ENCODE peak calls at places on chromosomes 6 and 20, in seven cellular contexts. One of them, this sample, is unnamed.

GRCh38 chr6:47741807-47742206 is 40.0 kb upstream of the OPN5 start:
- DNase-seq in choroid plexus epithelial cell: peak; percentile 29
- DNase-seq in ascending aorta: no peak
- DNase-seq in heart right ventricle: peak; percentile 37
- DNase-seq in GM12878: no peak
- DNase-seq in sigmoid colon: no peak
- DNase-seq in A673: peak; percentile 21
- DNase-seq in this sample: peak; percentile 40

GRCh38 chr6:165704001-165704748 is 41.1 kb upstream of the PDE10A start:
- DNase-seq in sigmoid colon: no peak
- DNase-seq in GM12878: no peak
- DNase-seq in heart right ventricle: no peak
- DNase-seq in choroid plexus epithelial cell: peak; percentile 65
- DNase-seq in A673: no peak
- DNase-seq in ascending aorta: no peak
- DNase-seq in this sample: no peak

GRCh38 chr6:33882154-33882553 is 78.4 kb upstream of the MLN start:
- DNase-seq in ascending aorta: no peak
- DNase-seq in heart right ventricle: peak; percentile 38
- DNase-seq in sigmoid colon: peak; percentile 86
- DNase-seq in A673: no peak
- DNase-seq in choroid plexus epithelial cell: peak; percentile 12
- DNase-seq in GM12878: no peak
- DNase-seq in this sample: no peak

GRCh38 chr6:145895802-145896201 is 68.4 kb downstream of the SHPRH start:
- DNase-seq in choroid plexus epithelial cell: peak; percentile 56
- DNase-seq in sigmoid colon: no peak
- DNase-seq in GM12878: no peak
- DNase-seq in ascending aorta: no peak
- DNase-seq in heart right ventricle: no peak
- DNase-seq in A673: peak; percentile 14
- DNase-seq in this sample: no peak

GRCh38 chr6:1984346-1984994 is 260.9 kb downstream of the GMDS start:
- DNase-seq in sigmoid colon: no peak
- DNase-seq in heart right ventricle: no peak
- DNase-seq in A673: no peak
- DNase-seq in choroid plexus epithelial cell: no peak
- DNase-seq in ascending aorta: no peak
- DNase-seq in GM12878: no peak
- DNase-seq in this sample: no peak

GRCh38 chr6:137870286-137870685 is 3.2 kb downstream of the TNFAIP3 start:
- DNase-seq in A673: no peak
- DNase-seq in sigmoid colon: no peak
- DNase-seq in choroid plexus epithelial cell: no peak
- DNase-seq in GM12878: no peak
- DNase-seq in ascending aorta: no peak
- DNase-seq in heart right ventricle: no peak
- DNase-seq in this sample: no peak

GRCh38 chr6:168961257-168961656 is 292.4 kb downstream of the THBS2 start:
- DNase-seq in ascending aorta: no peak
- DNase-seq in A673: no peak
- DNase-seq in sigmoid colon: no peak
- DNase-seq in heart right ventricle: no peak
- DNase-seq in choroid plexus epithelial cell: no peak
- DNase-seq in GM12878: no peak
- DNase-seq in this sample: no peak

GRCh38 chr6:152099816-152100618 is 292.5 kb downstream of the ESR1 start:
- DNase-seq in sigmoid colon: no peak
- DNase-seq in A673: peak; percentile 16
- DNase-seq in heart right ventricle: peak; percentile 40
- DNase-seq in GM12878: no peak
- DNase-seq in choroid plexus epithelial cell: no peak
- DNase-seq in ascending aorta: peak; percentile 73
- DNase-seq in this sample: no peak

GRCh38 chr6:72876256-72876655 is 254.4 kb downstream of the KCNQ5 start:
- DNase-seq in heart right ventricle: no peak
- DNase-seq in sigmoid colon: no peak
- DNase-seq in ascending aorta: no peak
- DNase-seq in GM12878: no peak
- DNase-seq in A673: no peak
- DNase-seq in choroid plexus epithelial cell: no peak
- DNase-seq in this sample: no peak

GRCh38 chr6:2850480-2851150 is 9.0 kb upstream of the SERPINB1 start:
- DNase-seq in A673: peak; percentile 26
- DNase-seq in GM12878: no peak
- DNase-seq in ascending aorta: peak; percentile 68
- DNase-seq in heart right ventricle: no peak
- DNase-seq in sigmoid colon: no peak
- DNase-seq in choroid plexus epithelial cell: peak; percentile 74
- DNase-seq in this sample: no peak

GRCh38 chr6:25010917-25011625 is 75.3 kb upstream of the RIPOR2 start:
- DNase-seq in A673: no peak
- DNase-seq in GM12878: no peak
- DNase-seq in choroid plexus epithelial cell: peak; percentile 75
- DNase-seq in sigmoid colon: no peak
- DNase-seq in heart right ventricle: no peak
- DNase-seq in ascending aorta: no peak
- DNase-seq in this sample: no peak

GRCh38 chr6:55046869-55047422 is 127.4 kb upstream of the HCRTR2 start:
- DNase-seq in heart right ventricle: peak; percentile 18
- DNase-seq in sigmoid colon: no peak
- DNase-seq in GM12878: no peak
- DNase-seq in ascending aorta: no peak
- DNase-seq in choroid plexus epithelial cell: peak; percentile 18
- DNase-seq in A673: peak; percentile 45
- DNase-seq in this sample: no peak

GRCh38 chr6:139256087-139256486 is 35.7 kb downstream of the TXLNB start:
- DNase-seq in choroid plexus epithelial cell: peak; percentile 82
- DNase-seq in heart right ventricle: peak; percentile 50
- DNase-seq in GM12878: no peak
- DNase-seq in ascending aorta: peak; percentile 79
- DNase-seq in sigmoid colon: no peak
- DNase-seq in A673: no peak
- DNase-seq in this sample: no peak

GRCh38 chr6:84224251-84224650 is 3.2 kb downstream of the CEP162 start:
- DNase-seq in ascending aorta: no peak
- DNase-seq in A673: no peak
- DNase-seq in sigmoid colon: no peak
- DNase-seq in heart right ventricle: no peak
- DNase-seq in GM12878: no peak
- DNase-seq in choroid plexus epithelial cell: no peak
- DNase-seq in this sample: no peak

GRCh38 chr6:26327450-26328264 is 37.3 kb upstream of the BTN3A2 start:
- DNase-seq in sigmoid colon: no peak
- DNase-seq in choroid plexus epithelial cell: peak; percentile 78
- DNase-seq in GM12878: no peak
- DNase-seq in A673: peak; percentile 82
- DNase-seq in heart right ventricle: no peak
- DNase-seq in ascending aorta: no peak
- DNase-seq in this sample: peak; percentile 72

GRCh38 chr6:99013145-99013544 is 65.4 kb upstream of the FBXL4 start:
- DNase-seq in choroid plexus epithelial cell: peak; percentile 92
- DNase-seq in GM12878: no peak
- DNase-seq in sigmoid colon: no peak
- DNase-seq in heart right ventricle: no peak
- DNase-seq in ascending aorta: no peak
- DNase-seq in A673: peak; percentile 2
- DNase-seq in this sample: no peak

GRCh38 chr20:36107881-36108280 is 46.7 kb upstream of the EPB41L1 start:
- DNase-seq in heart right ventricle: no peak
- DNase-seq in ascending aorta: no peak
- DNase-seq in sigmoid colon: no peak
- DNase-seq in choroid plexus epithelial cell: no peak
- DNase-seq in A673: no peak
- DNase-seq in GM12878: no peak
- DNase-seq in this sample: no peak

DNA sequence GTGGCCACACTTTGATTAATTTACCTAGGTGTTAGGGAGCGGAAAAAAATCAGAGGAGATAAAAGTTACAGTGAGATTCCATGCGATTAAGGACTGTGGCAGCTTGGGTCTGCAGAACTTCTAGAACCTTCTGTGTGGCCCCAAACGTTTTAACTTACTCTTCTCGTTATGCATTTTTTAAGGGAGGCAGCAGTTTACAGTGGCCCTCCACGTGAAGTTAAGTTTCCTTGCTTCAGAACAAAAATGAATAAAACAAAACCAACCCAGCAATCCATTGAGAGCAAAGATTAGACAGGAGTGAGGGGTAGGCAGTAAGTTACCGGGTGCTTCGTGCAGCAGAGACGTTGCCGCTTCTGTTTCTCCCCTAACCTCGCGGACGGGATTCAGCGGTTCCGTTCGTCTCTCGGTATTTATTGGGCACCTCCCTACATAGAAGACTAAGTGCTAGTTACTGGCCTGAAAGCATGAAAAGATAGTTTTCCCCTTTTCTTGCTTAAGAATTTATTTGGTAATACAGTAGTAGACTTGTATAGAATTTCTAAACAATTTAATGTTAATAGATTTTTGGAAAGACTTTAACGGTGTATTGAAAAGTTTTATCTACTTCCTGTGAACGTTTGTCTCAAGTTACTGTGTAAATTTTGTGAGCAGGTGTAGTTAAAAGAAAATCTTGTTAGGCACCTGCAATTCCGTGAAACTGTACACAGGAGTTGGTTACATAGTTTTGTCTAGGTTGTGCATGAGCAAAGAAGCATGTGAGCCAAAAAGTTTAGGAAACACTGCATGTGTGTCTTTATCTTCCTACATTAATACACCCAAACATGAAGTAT is 1.1 kb downstream of the BAG2 start:
- DNase-seq in sigmoid colon: no peak
- DNase-seq in GM12878: no peak
- DNase-seq in choroid plexus epithelial cell: peak; percentile 46
- DNase-seq in ascending aorta: no peak
- DNase-seq in A673: peak; percentile 60
- DNase-seq in heart right ventricle: no peak
- DNase-seq in this sample: peak; percentile 30
- H3K4me3 ChIP-seq in sigmoid colon: peak overlapping the region; percentile 72
- H3K4me3 ChIP-seq in GM12878: peak overlapping the region; percentile 84
- H3K4me3 ChIP-seq in choroid plexus epithelial cell: peak overlapping the region; percentile 71
- H3K4me3 ChIP-seq in ascending aorta: peak overlapping the region; percentile 79
- H3K4me3 ChIP-seq in A673: peak overlapping the region; percentile 83
- H3K4me3 ChIP-seq in heart right ventricle: peak overlapping the region; percentile 57
- H3K4me3 ChIP-seq in this sample: peak overlapping the region; percentile 84

GRCh38 chr6:154480144-154480639 is 30.3 kb downstream of the CNKSR3 start:
- DNase-seq in heart right ventricle: no peak
- DNase-seq in choroid plexus epithelial cell: no peak
- DNase-seq in sigmoid colon: no peak
- DNase-seq in ascending aorta: no peak
- DNase-seq in A673: no peak
- DNase-seq in GM12878: no peak
- DNase-seq in this sample: no peak
- TF ChIP-seq CTCF in heart right ventricle: no peak
- TF ChIP-seq CTCF in choroid plexus epithelial cell: no peak
- TF ChIP-seq CTCF in sigmoid colon: no peak
- TF ChIP-seq CTCF in ascending aorta: no peak
- TF ChIP-seq CTCF in A673: no peak
- TF ChIP-seq CTCF in GM12878: no peak
- TF ChIP-seq CTCF in this sample: no peak

GRCh38 chr6:150029749-150030148 is 4.4 kb upstream of the RAET1L start:
- DNase-seq in sigmoid colon: no peak
- DNase-seq in GM12878: no peak
- DNase-seq in heart right ventricle: no peak
- DNase-seq in choroid plexus epithelial cell: no peak
- DNase-seq in A673: no peak
- DNase-seq in ascending aorta: peak; percentile 28
- DNase-seq in this sample: no peak
- H3K4me3 ChIP-seq in sigmoid colon: no peak overlapping the region
- H3K4me3 ChIP-seq in GM12878: no peak overlapping the region
- H3K4me3 ChIP-seq in heart right ventricle: no peak overlapping the region
- H3K4me3 ChIP-seq in choroid plexus epithelial cell: no peak overlapping the region
- H3K4me3 ChIP-seq in A673: no peak overlapping the region
- H3K4me3 ChIP-seq in ascending aorta: no peak overlapping the region
- H3K4me3 ChIP-seq in this sample: no peak overlapping the region

GRCh38 chr20:59845472-59845871 is 88.0 kb downstream of the SYCP2 start:
- DNase-seq in GM12878: no peak
- DNase-seq in ascending aorta: no peak
- DNase-seq in sigmoid colon: no peak
- DNase-seq in heart right ventricle: no peak
- DNase-seq in choroid plexus epithelial cell: no peak
- DNase-seq in A673: no peak
- DNase-seq in this sample: no peak
- TF ChIP-seq CTCF in GM12878: no peak
- TF ChIP-seq CTCF in ascending aorta: no peak
- TF ChIP-seq CTCF in sigmoid colon: no peak
- TF ChIP-seq CTCF in heart right ventricle: no peak
- TF ChIP-seq CTCF in choroid plexus epithelial cell: no peak
- TF ChIP-seq CTCF in A673: no peak
- TF ChIP-seq CTCF in this sample: no peak

DNA sequence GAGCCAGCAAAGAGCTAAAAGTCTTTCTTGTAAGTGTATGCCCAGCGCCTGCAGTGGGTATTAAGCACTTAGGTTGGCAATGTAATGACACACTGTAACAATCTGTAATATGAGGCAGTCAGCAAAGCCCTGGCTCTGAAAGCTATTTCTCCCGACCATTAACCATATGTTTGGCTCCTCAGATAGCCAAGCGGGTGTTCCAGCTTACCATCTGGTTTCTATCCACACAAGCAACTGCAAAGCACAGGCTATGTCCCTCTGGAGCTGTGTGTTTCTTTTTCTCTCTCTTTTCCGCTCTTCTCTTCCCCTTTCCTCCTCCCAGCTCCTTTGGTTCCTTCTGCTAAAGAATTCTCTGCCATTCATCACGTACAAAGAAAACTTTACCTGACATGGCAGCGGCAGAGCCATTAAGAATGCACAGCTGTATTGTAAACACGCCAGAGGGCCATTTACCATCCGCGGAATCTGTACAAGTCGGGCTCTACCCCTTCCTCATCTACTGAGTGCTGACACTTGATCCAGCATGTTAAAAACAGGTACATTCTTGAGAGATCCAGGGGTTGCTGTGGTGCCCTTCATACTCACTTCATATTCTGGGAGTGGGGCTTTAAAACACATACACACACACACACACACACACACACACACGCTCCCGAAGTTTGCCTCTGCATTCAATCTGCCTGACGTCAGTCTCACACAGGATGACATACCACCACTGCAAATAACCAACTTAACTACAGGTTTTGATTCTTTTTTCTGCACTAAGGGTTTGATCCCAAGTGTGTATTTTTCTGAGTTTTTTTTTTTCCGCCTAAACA is 77.3 kb downstream of the BACH2 start:
- DNase-seq in ascending aorta: peak; percentile 75
- DNase-seq in heart right ventricle: peak; percentile 59
- DNase-seq in sigmoid colon: peak; percentile 87
- DNase-seq in A673: peak; percentile 71
- DNase-seq in choroid plexus epithelial cell: peak; percentile 84
- DNase-seq in GM12878: no peak
- DNase-seq in this sample: no peak
- H3K4me3 ChIP-seq in ascending aorta: peak overlapping the region; percentile 35
- H3K4me3 ChIP-seq in heart right ventricle: peak overlapping the region; percentile 4
- H3K4me3 ChIP-seq in sigmoid colon: peak overlapping the region; percentile 43
- H3K4me3 ChIP-seq in A673: no peak overlapping the region
- H3K4me3 ChIP-seq in choroid plexus epithelial cell: peak overlapping the region; percentile 19
- H3K4me3 ChIP-seq in GM12878: no peak overlapping the region
- H3K4me3 ChIP-seq in this sample: no peak overlapping the region

This sample was measured in GM06990.